ENCODE peak calls at places on chromosomes 1 and 21, in ten cellular contexts. X is activated CD8-positive, alpha-beta T cell treated with anti-CD3 and anti-CD28 coated beads for 36 hours; B is foreskin fibroblast; N is endothelial cell of umbilical vein; D is body of pancreas; P is A549; G is nephron progenitor cell; W is RWPE1; A is CD4-positive, alpha-beta T cell; T is Peyer's patch. L is an unnamed sample.

GRCh38 chr1:6109688-6110087 is 64.0 kb downstream of the KCNAB2 start:
- DNase-seq in X (no peak), G (peak), N (no peak), A (no peak), P (no peak), W (no peak), D (peak), B (no peak), T (no peak), L (no peak)

GRCh38 chr1:63319069-63320023 is 3.0 kb upstream of the FOXD3 start:
- DNase-seq in P (no peak), T (no peak), W (no peak), X (no peak), B (peak), A (no peak), G (peak), N (no peak), D (no peak), L (no peak)

GRCh38 chr1:67957026-67957425 is 93.4 kb downstream of the DIRAS3 start:
- DNase-seq in G (no peak), T (no peak), A (no peak), B (peak), P (no peak), D (no peak), W (no peak), N (no peak), X (no peak), L (no peak)

GRCh38 chr21:41614456-41615010 is 106.6 kb upstream of the TMPRSS2 start:
- DNase-seq in W (no peak), A (no peak), X (no peak), G (no peak), D (no peak), T (no peak), N (no peak), B (no peak), P (no peak), L (no peak)

GRCh38 chr1:91165033-91165654 is 143.3 kb upstream of the ZNF644 start:
- DNase-seq in G (peak), A (peak), B (peak), N (peak), P (peak), D (peak), X (peak), T (peak), W (peak), L (peak)

GRCh38 chr21:41640756-41641509 is 125.9 kb downstream of the RIPK4 start:
- DNase-seq in N (no peak), G (no peak), X (no peak), A (no peak), B (peak), W (peak), T (no peak), D (no peak), P (no peak), L (no peak)

GRCh38 chr1:196538473-196538872 is 69.8 kb downstream of the KCNT2 start:
- DNase-seq in P (peak), D (no peak), G (no peak), A (no peak), B (no peak), W (no peak), T (no peak), N (no peak), X (no peak), L (no peak)

GRCh38 chr1:193562121-193562520 is 375.7 kb upstream of the B3GALT2 start:
- DNase-seq in T (no peak), N (no peak), B (no peak), W (no peak), P (peak), X (no peak), G (no peak), D (no peak), A (no peak), L (no peak)

GRCh38 chr1:60149254-60149653 is 75.7 kb upstream of the C1orf87 start:
- DNase-seq in T (no peak), A (no peak), X (no peak), P (no peak), N (peak), D (peak), W (no peak), B (no peak), G (no peak), L (peak)

GRCh38 chr1:228668553-228669400 is 66.5 kb upstream of the RHOU start:
- DNase-seq in N (no peak), X (no peak), T (no peak), D (peak), A (no peak), B (peak), W (no peak), P (no peak), G (no peak), L (peak)

GRCh38 chr1:12773438-12773837 is at the start of gene PRAMEF12:
- DNase-seq in B (no peak), D (no peak), W (no peak), G (no peak), P (no peak), N (no peak), X (no peak), A (no peak), T (no peak), L (no peak)

GRCh38 chr1:9262587-9262986 is 28.0 kb downstream of the H6PD start:
- DNase-seq in X (no peak), G (no peak), D (no peak), T (no peak), N (no peak), W (no peak), A (no peak), P (no peak), B (no peak), L (no peak)

GRCh38 chr1:242877229-242877628 is 352.7 kb upstream of the PLD5 start:
- DNase-seq in T (no peak), B (no peak), N (no peak), X (no peak), D (no peak), W (no peak), A (no peak), G (no peak), P (no peak), L (no peak)

GRCh38 chr21:46180079-46180722 is 4.1 kb downstream of the SPATC1L start:
- DNase-seq in T (peak), A (no peak), N (no peak), G (no peak), P (no peak), D (no peak), X (no peak), B (no peak), W (no peak), L (no peak)

GRCh38 chr1:16972210-16972916 is 8.1 kb downstream of the MFAP2 start:
- DNase-seq in D (no peak), P (no peak), X (no peak), A (no peak), W (no peak), G (peak), N (no peak), B (no peak), T (no peak), L (no peak)

GRCh38 chr1:30929135-30929889 is 20.8 kb upstream of the SDC3 start:
- DNase-seq in P (peak), A (peak), W (peak), G (peak), X (peak), D (peak), T (peak), N (peak), B (peak), L (peak)

GRCh38 chr1:235624751-235625192 is 24.8 kb downstream of the GNG4 start:
- DNase-seq in D (no peak), B (no peak), N (peak), T (no peak), P (no peak), W (no peak), A (no peak), G (peak), X (no peak), L (no peak)

GRCh38 chr1:78918157-78918556 is 88.4 kb downstream of the ADGRL4 start:
- DNase-seq in N (no peak), W (no peak), X (no peak), B (peak), A (no peak), T (no peak), D (no peak), P (no peak), G (no peak), L (no peak)

GRCh38 chr1:87760100-87760499 is 431.4 kb downstream of the LMO4 start:
- DNase-seq in A (no peak), B (peak), X (no peak), W (no peak), P (no peak), N (no peak), D (no peak), T (no peak), G (no peak), L (no peak)

GRCh38 chr1:4741876-4742423 is 87.5 kb downstream of the AJAP1 start:
- DNase-seq in B (no peak), P (no peak), W (no peak), D (no peak), T (no peak), N (no peak), A (no peak), X (no peak), G (no peak), L (no peak)

GRCh38 chr1:228463559-228464455 is 23.4 kb upstream of the RNF187 start:
- DNase-seq in B (peak), N (no peak), X (peak), A (peak), T (peak), G (peak), P (peak), D (peak), W (no peak), L (peak)

GRCh38 chr1:159012495-159012894 is 2.8 kb downstream of the IFI16 start:
- DNase-seq in P (no peak), D (no peak), G (no peak), W (no peak), A (no peak), X (peak), T (peak), B (peak), N (peak), L (no peak)

GRCh38 chr1:212504171-212504803 is 71.6 kb downstream of the NENF start:
- DNase-seq in X (peak), W (no peak), T (no peak), P (no peak), N (no peak), A (no peak), G (no peak), B (no peak), D (no peak), L (no peak)

GRCh38 chr1:59570524-59570923 is 244.2 kb upstream of the HOOK1 start:
- DNase-seq in N (peak), G (no peak), X (peak), P (no peak), D (no peak), T (peak), B (no peak), W (no peak), A (peak), L (no peak)

GRCh38 chr1:1539310-1540014 is 962 bp downstream of the TMEM240 start:
- DNase-seq in P (no peak), N (peak), T (no peak), D (peak), G (peak), B (peak), A (no peak), X (no peak), W (no peak), L (no peak)

GRCh38 chr1:244552336-244552735 is 91.3 kb downstream of the CATSPERE start:
- DNase-seq in D (no peak), B (peak), X (no peak), G (no peak), T (no peak), A (no peak), N (no peak), W (peak), P (peak), L (no peak)

GRCh38 chr1:109771712-109772657 is 8.3 kb upstream of the EPS8L3 start:
- DNase-seq in B (no peak), X (no peak), A (no peak), N (no peak), D (peak), G (no peak), W (no peak), P (no peak), T (no peak), L (no peak)

GRCh38 chr1:46749403-46749802 is 30.5 kb upstream of the EFCAB14 start:
- DNase-seq in D (no peak), W (peak), X (no peak), T (no peak), G (no peak), P (no peak), A (no peak), B (no peak), N (no peak), L (no peak)

GRCh38 chr1:25246600-25247023 is 642 bp downstream of the RSRP1 start:
- DNase-seq in B (peak), D (peak), G (peak), A (no peak), N (no peak), T (no peak), P (no peak), W (no peak), X (peak), L (no peak)

GRCh38 chr21:28540514-28540913 is 452.2 kb downstream of the LTN1 start:
- DNase-seq in P (no peak), A (no peak), D (no peak), W (no peak), B (peak), X (no peak), N (peak), T (no peak), G (no peak), L (no peak)

GRCh38 chr1:180154003-180154324 is 705 bp upstream of the QSOX1 start:
- DNase-seq in G (no peak), W (no peak), N (no peak), T (no peak), B (no peak), P (no peak), A (no peak), D (no peak), X (no peak), L (no peak)

GRCh38 chr1:230321741-230322420 is 104.3 kb downstream of the PGBD5 start:
- DNase-seq in D (no peak), B (no peak), N (no peak), P (no peak), X (no peak), T (no peak), G (no peak), A (no peak), W (no peak), L (no peak)

GRCh38 chr1:206784471-206784903 is 12.2 kb upstream of the IL10 start:
- DNase-seq in D (no peak), P (no peak), W (no peak), T (peak), N (no peak), A (peak), X (peak), B (no peak), G (no peak), L (no peak)

GRCh38 chr1:2612591-2613365 is 20.0 kb downstream of the MMEL1 start:
- DNase-seq in X (no peak), P (no peak), B (no peak), T (no peak), D (no peak), N (no peak), A (no peak), W (no peak), G (peak), L (no peak)

GRCh38 chr1:230270185-230270939 is 155.8 kb downstream of the PGBD5 start:
- DNase-seq in A (no peak), N (peak), W (no peak), P (no peak), X (peak), D (no peak), G (no peak), T (no peak), B (no peak), L (no peak)

GRCh38 chr1:228061411-228062084 is 21.0 kb upstream of the ARF1 start:
- DNase-seq in W (no peak), B (no peak), N (no peak), A (no peak), D (no peak), G (no peak), X (no peak), T (no peak), P (no peak), L (no peak)

GRCh38 chr1:229855999-229856650 is 210.9 kb upstream of the GALNT2 start:
- DNase-seq in X (peak), G (no peak), B (peak), W (no peak), N (no peak), D (peak), P (no peak), T (peak), A (peak), L (no peak)

GRCh38 chr1:160097196-160097910 is 1.1 kb downstream of the IGSF8 start:
- DNase-seq in N (peak), X (peak), D (no peak), T (no peak), W (no peak), A (no peak), B (no peak), G (no peak), P (no peak), L (no peak)

DNA sequence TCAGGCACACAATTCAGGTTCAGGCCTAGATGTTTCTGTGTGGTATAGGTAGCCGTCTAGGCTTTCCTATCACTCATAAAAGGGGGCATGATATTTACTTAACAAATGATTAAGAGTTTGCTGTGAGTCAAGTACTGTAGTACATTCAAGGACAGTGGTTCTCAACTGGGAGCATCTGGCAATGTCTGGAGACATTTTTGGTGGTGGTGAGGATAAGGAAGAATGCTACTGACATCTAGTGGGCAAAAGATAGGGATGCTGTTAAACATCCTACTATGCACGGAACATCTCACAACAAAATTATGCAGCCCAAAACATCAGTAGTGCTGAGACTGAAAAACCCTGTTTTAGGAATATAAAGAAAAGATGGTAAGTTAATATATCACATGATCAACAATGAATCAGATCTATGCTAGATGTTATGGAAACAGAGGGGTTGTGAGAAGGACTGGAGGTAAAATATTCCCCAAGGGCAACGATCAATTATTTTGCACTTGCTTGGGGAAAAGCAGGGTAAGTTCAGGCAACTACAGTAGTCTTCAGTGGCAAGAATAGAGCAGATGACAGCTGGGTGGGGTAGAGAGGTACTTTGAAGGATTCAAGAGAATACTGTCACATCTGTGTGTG is 4.9 kb downstream of the DNTTIP2 start:
- DNase-seq in W (peak), B (peak), T (no peak), D (no peak), A (no peak), P (peak), N (peak), X (no peak), G (peak), L (no peak)
- TF ChIP-seq CTCF in W (peak), B (no peak), T (peak), D (peak), A (peak), P (peak), N (peak), X (peak), G (peak), L (peak)

GRCh38 chr1:167207940-167208623 is 12.6 kb upstream of the POU2F1 start:
- DNase-seq in P (no peak), G (no peak), W (no peak), D (no peak), N (no peak), X (no peak), T (no peak), B (peak), A (no peak), L (no peak)
- TF ChIP-seq CTCF in P (peak), G (no peak), W (no peak), D (no peak), N (no peak), X (peak), T (no peak), B (peak), A (no peak), L (no peak)

DNA sequence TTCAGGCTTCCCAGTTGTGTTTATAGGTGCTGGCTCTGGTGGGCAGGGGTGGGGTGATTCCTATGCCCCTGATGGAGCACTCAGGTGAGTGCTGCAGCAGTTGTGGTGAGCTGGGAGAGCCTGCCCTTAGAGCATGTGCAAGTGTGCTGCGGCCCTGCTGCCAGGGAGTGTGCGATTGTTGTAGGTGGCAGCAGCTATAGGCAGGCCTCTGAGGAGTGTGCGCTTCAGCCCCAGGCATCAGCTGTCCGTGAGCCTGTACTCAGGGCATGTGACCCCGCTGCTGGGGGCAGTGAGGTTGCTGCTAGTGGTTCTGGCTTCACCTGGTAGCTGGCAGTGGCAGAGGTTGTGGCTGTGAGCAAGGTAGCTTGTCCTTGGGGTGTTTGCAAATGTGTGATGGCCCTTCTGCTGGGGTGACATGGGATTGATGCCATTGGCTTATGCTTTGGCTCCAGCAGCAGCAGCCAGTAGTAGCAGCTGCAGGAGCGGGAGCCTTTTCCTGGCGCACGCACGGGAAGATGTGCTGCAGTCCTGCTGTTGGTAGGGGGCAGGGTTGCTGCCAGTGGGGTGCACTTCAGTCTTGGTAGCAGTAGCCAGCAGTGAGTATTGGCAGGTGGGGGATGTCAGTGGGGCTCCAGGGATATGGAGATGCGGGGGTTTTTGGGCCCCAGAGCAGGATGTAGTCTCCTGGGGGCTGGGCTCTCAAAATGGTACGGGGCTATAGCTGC is 37.7 kb downstream of the SYCP1 start:
- DNase-seq in A (no peak), G (no peak), P (no peak), W (no peak), T (no peak), X (no peak), D (no peak), N (no peak), B (no peak), L (no peak)
- TF ChIP-seq CTCF in A (no peak), G (no peak), P (no peak), W (no peak), T (no peak), X (no peak), D (no peak), N (no peak), B (no peak), L (no peak)

DNA sequence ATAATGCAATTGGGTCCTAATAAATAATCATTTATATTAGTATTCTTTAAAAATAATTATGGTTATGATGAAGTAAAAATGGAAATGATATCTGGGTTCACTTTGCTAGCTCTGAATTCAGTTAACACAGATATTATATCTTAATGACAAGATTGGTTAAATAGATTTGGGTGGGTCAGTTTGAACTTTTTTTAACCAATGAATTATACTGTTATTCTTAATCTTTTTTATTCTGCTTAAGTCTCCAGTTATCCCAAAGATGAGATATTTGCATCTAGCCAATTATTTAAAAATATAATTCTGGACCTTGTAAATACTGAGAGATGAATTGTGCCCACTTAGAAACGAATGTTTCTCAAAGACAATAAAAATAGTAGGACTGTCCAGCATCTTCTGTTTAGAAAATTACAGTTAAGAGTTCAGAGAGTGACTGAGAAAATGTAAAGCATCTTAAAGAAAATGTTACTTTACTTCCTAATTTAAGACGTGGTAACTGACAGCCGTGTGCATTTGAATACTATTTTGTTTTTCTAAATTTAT is 345.2 kb downstream of the USP25 start:
- DNase-seq in T (no peak), D (no peak), P (no peak), A (no peak), X (no peak), W (no peak), B (no peak), G (no peak), N (no peak), L (no peak)
- TF ChIP-seq CTCF in T (no peak), D (no peak), P (no peak), A (no peak), X (no peak), W (no peak), B (no peak), G (no peak), N (no peak), L (no peak)